ENCODE peak calls at places on chromosome 1, in five cellular contexts. O, H, K, F and P are unnamed samples.
A peak's percentile ranks its signal among the peaks of the same experiment; 100 is the strongest.

GRCh38 chr1:172245788-172246187 is 174.7 kb upstream of the C1orf105 start:
- DNase-seq in O (no peak), H (no peak), K (no peak), F (no peak), P (no peak)

GRCh38 chr1:177947623-177948022 is 22.2 kb downstream of the SEC16B start:
- DNase-seq in O (no peak), H (no peak), K (no peak), F (no peak), P (no peak)

GRCh38 chr1:81876901-81877750 is 76.4 kb downstream of the ADGRL2 start:
- DNase-seq in O (no peak), H (no peak), K (peak; percentile 46), F (no peak), P (no peak)

GRCh38 chr1:232923739-232924386 is 26.5 kb upstream of the NTPCR start:
- DNase-seq in O (peak; percentile 57), H (no peak), K (peak; percentile 44), F (no peak), P (no peak)

GRCh38 chr1:25742316-25742715 is 57.7 kb upstream of the SELENON start:
- DNase-seq in O (no peak), H (no peak), K (no peak), F (no peak), P (no peak)

GRCh38 chr1:28720376-28720775 is 16.4 kb upstream of the YTHDF2 start:
- DNase-seq in O (no peak), H (no peak), K (no peak), F (no peak), P (no peak)

GRCh38 chr1:229855999-229856650 is 210.9 kb upstream of the GALNT2 start:
- DNase-seq in O (peak; percentile 22), H (peak; percentile 65), K (no peak), F (no peak), P (no peak)

GRCh38 chr1:109624215-109625010 is 4.8 kb downstream of the AMPD2 start:
- DNase-seq in O (no peak), H (no peak), K (no peak), F (no peak), P (no peak)

GRCh38 chr1:38047603-38048146 is 1.1 kb upstream of the POU3F1 start:
- DNase-seq in O (no peak), H (no peak), K (peak; percentile 56), F (no peak), P (no peak)

GRCh38 chr1:169307176-169307575 is 60.4 kb downstream of the NME7 start:
- DNase-seq in O (no peak), H (no peak), K (no peak), F (no peak), P (no peak)